ENCODE peak calls at places on chromosomes 6 and 20, in four cellular contexts. One of them, this sample, is unnamed.

GRCh38 chr6:163897669-163898068 is 483.2 kb downstream of the QKI start:
- DNase-seq in K562: no peak
- DNase-seq in IMR-90: no peak
- DNase-seq in GM12878: no peak
- DNase-seq in this sample: no peak

GRCh38 chr6:46129301-46129633 is 522 bp upstream of the ENPP4 start:
- DNase-seq in K562: no peak
- DNase-seq in IMR-90: no peak
- DNase-seq in GM12878: no peak
- DNase-seq in this sample: no peak

GRCh38 chr6:96862560-96862959 is 25.3 kb upstream of the GPR63 start:
- DNase-seq in K562: no peak
- DNase-seq in IMR-90: no peak
- DNase-seq in GM12878: peak; percentile 7
- DNase-seq in this sample: peak; percentile 19

GRCh38 chr20:63035284-63036185 is 28.8 kb upstream of the BHLHE23 start:
- DNase-seq in K562: no peak
- DNase-seq in IMR-90: no peak
- DNase-seq in GM12878: no peak
- DNase-seq in this sample: no peak

GRCh38 chr6:132365319-132365907 is 35.9 kb downstream of the MOXD1 start:
- DNase-seq in K562: no peak
- DNase-seq in IMR-90: no peak
- DNase-seq in GM12878: peak; percentile 81
- DNase-seq in this sample: no peak

GRCh38 chr6:33993091-33993490 is 152.8 kb downstream of the GRM4 start:
- DNase-seq in K562: no peak
- DNase-seq in IMR-90: no peak
- DNase-seq in GM12878: no peak
- DNase-seq in this sample: peak; percentile 11

GRCh38 chr6:157597461-157598312 is 216.7 kb downstream of the ZDHHC14 start:
- DNase-seq in K562: no peak
- DNase-seq in IMR-90: no peak
- DNase-seq in GM12878: no peak
- DNase-seq in this sample: peak; percentile 75

GRCh38 chr6:44219053-44219814 is 2.5 kb downstream of the MYMX start:
- DNase-seq in K562: peak; percentile 90
- DNase-seq in IMR-90: peak; percentile 55
- DNase-seq in GM12878: no peak
- DNase-seq in this sample: peak; percentile 92

GRCh38 chr20:8399963-8400362 is 267.9 kb downstream of the PLCB1 start:
- DNase-seq in K562: no peak
- DNase-seq in IMR-90: no peak
- DNase-seq in GM12878: peak; percentile 92
- DNase-seq in this sample: no peak

GRCh38 chr6:149212892-149213786 is 104.4 kb upstream of the TAB2 start:
- DNase-seq in K562: no peak
- DNase-seq in IMR-90: no peak
- DNase-seq in GM12878: no peak
- DNase-seq in this sample: no peak

GRCh38 chr20:6611911-6612614 is 155.4 kb upstream of the BMP2 start:
- DNase-seq in K562: no peak
- DNase-seq in IMR-90: no peak
- DNase-seq in GM12878: no peak
- DNase-seq in this sample: no peak

GRCh38 chr6:109373762-109374161 is 8.5 kb downstream of the CD164 start:
- DNase-seq in K562: no peak
- DNase-seq in IMR-90: no peak
- DNase-seq in GM12878: peak; percentile 89
- DNase-seq in this sample: no peak

GRCh38 chr6:13445005-13445743 is 42.2 kb downstream of the GFOD1 start:
- DNase-seq in K562: no peak
- DNase-seq in IMR-90: peak; percentile 64
- DNase-seq in GM12878: no peak
- DNase-seq in this sample: peak; percentile 71

GRCh38 chr6:110511401-110511800 is 35.0 kb upstream of the SLC22A16 start:
- DNase-seq in K562: no peak
- DNase-seq in IMR-90: no peak
- DNase-seq in GM12878: no peak
- DNase-seq in this sample: no peak

GRCh38 chr6:137399949-137400443 is 94.2 kb downstream of the OLIG3 start:
- DNase-seq in K562: no peak
- DNase-seq in IMR-90: no peak
- DNase-seq in GM12878: no peak
- DNase-seq in this sample: no peak

GRCh38 chr6:27630727-27631613 is 158.1 kb upstream of the ZNF184 start:
- DNase-seq in K562: peak; percentile 79
- DNase-seq in IMR-90: peak; percentile 47
- DNase-seq in GM12878: peak; percentile 49
- DNase-seq in this sample: peak; percentile 52

GRCh38 chr6:155967326-155967725 is 511.7 kb upstream of the NOX3 start:
- DNase-seq in K562: no peak
- DNase-seq in IMR-90: no peak
- DNase-seq in GM12878: no peak
- DNase-seq in this sample: no peak

GRCh38 chr6:163311830-163312229 is 102.7 kb upstream of the QKI start:
- DNase-seq in K562: no peak
- DNase-seq in IMR-90: no peak
- DNase-seq in GM12878: no peak
- DNase-seq in this sample: no peak

GRCh38 chr6:44036699-44037101 is 90.6 kb downstream of the MRPL14 start:
- DNase-seq in K562: no peak
- DNase-seq in IMR-90: no peak
- DNase-seq in GM12878: no peak
- DNase-seq in this sample: no peak

GRCh38 chr6:132598473-132598872 is 8.9 kb upstream of the TAAR5 start:
- DNase-seq in K562: peak; percentile 13
- DNase-seq in IMR-90: no peak
- DNase-seq in GM12878: no peak
- DNase-seq in this sample: peak; percentile 3

GRCh38 chr6:170231496-170232185 is 59.2 kb downstream of the DLL1 start:
- DNase-seq in K562: no peak
- DNase-seq in IMR-90: peak; percentile 6
- DNase-seq in GM12878: no peak
- DNase-seq in this sample: no peak

GRCh38 chr20:62222972-62223371 is 2.9 kb upstream of the HRH3 start:
- DNase-seq in K562: no peak
- DNase-seq in IMR-90: no peak
- DNase-seq in GM12878: no peak
- DNase-seq in this sample: no peak

GRCh38 chr6:164227952-164228522 is 813.5 kb downstream of the QKI start:
- DNase-seq in K562: no peak
- DNase-seq in IMR-90: no peak
- DNase-seq in GM12878: no peak
- DNase-seq in this sample: no peak

GRCh38 chr6:25193147-25193864 is 85.9 kb upstream of the CARMIL1 start:
- DNase-seq in K562: no peak
- DNase-seq in IMR-90: peak; percentile 95
- DNase-seq in GM12878: no peak
- DNase-seq in this sample: no peak
- TF ChIP-seq RFX5 in K562: no peak
- TF ChIP-seq RFX5 in IMR-90: no peak
- TF ChIP-seq RFX5 in GM12878: no peak
- TF ChIP-seq RFX5 in this sample: no peak

DNA sequence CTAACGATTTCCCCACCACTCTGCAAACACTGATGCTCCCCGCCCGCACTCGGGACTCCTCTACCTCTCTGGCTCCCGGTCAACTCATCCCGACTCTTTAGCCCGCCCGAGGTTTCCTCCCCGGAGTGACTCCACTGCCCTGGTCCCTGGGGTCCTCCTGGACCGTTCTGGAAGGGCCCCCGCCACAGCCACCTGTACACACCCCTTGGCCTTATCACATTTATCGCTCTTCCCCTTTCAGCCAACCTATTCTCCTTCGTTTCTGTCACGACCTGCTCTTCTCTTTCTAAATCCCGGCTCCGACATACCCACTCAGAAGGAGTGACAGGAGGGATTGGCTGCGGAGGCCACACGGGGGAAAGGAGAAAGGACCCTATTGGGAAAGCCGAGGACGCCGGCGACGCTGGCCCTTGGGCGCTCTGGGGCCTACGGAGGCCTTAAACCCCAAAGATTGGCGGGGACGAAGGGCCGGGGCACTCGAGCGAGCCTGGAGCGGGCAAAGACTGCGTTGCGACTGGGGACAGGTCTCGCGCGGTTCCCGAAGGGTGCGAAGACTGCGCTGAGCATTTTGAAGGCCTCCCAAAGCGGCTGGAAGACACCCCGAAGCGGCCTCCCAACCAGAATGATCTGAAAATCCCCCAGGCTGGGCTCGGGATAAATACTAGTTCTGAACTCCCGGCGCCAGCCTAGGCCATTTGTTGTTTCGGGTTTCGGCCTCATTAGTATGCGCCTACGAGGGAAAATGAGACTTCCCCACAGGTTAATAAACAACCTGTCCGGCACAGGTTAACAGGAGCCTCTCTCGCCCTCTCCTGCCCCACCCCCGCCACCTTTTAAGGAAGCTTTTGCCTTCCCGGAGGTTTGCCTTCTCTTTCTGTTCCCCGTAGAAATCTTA is 9.2 kb downstream of the SIM1 start:
- DNase-seq in K562: no peak
- DNase-seq in IMR-90: no peak
- DNase-seq in GM12878: no peak
- DNase-seq in this sample: no peak
- H3K4me3 ChIP-seq in K562: no peak overlapping the region
- H3K4me3 ChIP-seq in IMR-90: no peak overlapping the region
- H3K4me3 ChIP-seq in GM12878: no peak overlapping the region
- H3K4me3 ChIP-seq in this sample: no peak overlapping the region

GRCh38 chr6:39812853-39813533 is 20.8 kb downstream of the DAAM2 start:
- DNase-seq in K562: no peak
- DNase-seq in IMR-90: peak; percentile 68
- DNase-seq in GM12878: peak; percentile 36
- DNase-seq in this sample: no peak
- H3K4me1 ChIP-seq in K562: no peaks in the 10 kb centered on the region
- H3K4me1 ChIP-seq in IMR-90: peaks cover 16% of the 10 kb centered on the region
- H3K4me1 ChIP-seq in GM12878: peaks cover 3% of the 10 kb centered on the region
- H3K4me1 ChIP-seq in this sample: no peaks in the 10 kb centered on the region

DNA sequence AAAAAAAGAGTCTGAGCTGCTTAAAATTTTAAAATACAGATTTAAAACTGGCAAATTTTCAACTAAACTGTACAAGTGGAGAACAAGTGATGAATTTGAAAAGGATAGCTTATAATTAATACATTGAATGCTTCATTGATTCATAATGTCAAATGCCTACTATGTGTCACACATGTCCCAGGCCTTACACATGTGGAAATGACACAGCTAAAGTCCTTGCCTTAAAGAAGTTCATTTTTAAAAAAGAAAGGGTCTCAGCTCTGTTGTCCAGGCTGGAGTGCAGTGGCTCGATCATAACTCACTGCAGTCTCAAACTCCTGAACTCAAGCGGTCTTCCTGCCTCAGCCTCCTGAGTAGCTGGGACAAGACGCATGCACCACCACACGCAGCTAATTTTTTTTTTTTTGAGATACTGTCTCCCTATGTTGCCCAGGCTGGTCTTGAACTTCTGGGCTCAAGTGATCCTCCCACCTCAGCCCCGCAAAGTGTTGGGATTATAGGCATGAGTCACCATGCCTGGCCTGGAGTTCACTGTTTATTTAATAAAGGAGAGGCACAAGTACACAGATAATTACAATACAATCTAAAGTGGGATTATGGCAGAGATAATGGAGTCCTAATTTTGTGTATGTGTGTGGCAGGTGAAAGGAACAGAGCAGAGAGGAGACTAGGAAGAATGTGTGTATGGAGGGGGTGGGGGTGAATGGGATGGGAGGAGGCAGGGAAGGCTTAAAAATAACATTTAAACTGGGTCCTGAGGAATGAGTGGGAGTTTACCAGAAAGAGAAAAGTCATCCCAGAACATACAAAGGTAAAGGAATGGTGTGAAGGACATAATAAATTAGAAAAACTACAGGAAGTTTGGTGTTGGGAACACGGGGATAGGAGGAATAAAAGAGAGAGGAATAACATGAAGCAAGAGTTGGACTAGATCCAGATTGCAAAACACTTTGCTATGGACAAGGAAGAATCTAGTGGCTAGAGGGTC is 4.7 kb downstream of the NCOA5 start:
- DNase-seq in K562: no peak
- DNase-seq in IMR-90: peak; percentile 42
- DNase-seq in GM12878: no peak
- DNase-seq in this sample: no peak
- TF ChIP-seq RFX5 in K562: no peak
- TF ChIP-seq RFX5 in IMR-90: no peak
- TF ChIP-seq RFX5 in GM12878: no peak
- TF ChIP-seq RFX5 in this sample: no peak

GRCh38 chr20:59402697-59403096 is 102.3 kb downstream of the EDN3 start:
- DNase-seq in K562: no peak
- DNase-seq in IMR-90: no peak
- DNase-seq in GM12878: no peak
- DNase-seq in this sample: peak; percentile 41

GRCh38 chr20:59404749-59405148 is 104.3 kb downstream of the EDN3 start:
- DNase-seq in K562: no peak
- DNase-seq in IMR-90: no peak
- DNase-seq in GM12878: no peak
- DNase-seq in this sample: no peak

GRCh38 chr20:59405226-59405815 is 104.9 kb downstream of the EDN3 start:
- DNase-seq in K562: no peak
- DNase-seq in IMR-90: no peak
- DNase-seq in GM12878: no peak
- DNase-seq in this sample: no peak

GRCh38 chr20:59403261-59403961 is 103.0 kb downstream of the EDN3 start:
- DNase-seq in K562: peak; percentile 96
- DNase-seq in IMR-90: no peak
- DNase-seq in GM12878: no peak
- DNase-seq in this sample: peak; percentile 95

DNA sequence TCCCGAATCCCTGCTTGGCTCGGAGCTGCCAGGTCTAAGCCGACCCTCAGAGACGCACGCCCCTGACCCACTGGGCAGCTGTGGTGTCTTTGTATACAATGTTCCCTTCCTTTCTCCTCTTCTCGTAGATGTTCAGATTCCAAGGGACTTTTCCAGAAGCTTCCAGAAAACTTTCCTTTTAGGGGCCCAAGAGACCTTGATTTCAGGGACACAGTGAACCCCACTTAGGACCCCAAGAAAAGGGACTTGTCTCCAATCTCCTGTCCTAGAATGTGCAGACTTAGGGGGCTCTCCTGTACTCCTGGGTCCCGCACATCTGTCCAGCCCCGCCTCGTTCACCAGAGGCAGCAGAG is 103.5 kb downstream of the EDN3 start:
- DNase-seq in K562: no peak
- DNase-seq in IMR-90: no peak
- DNase-seq in GM12878: no peak
- DNase-seq in this sample: peak; percentile 37
- H3K4me3 ChIP-seq in K562: no peak overlapping the region
- H3K4me3 ChIP-seq in IMR-90: no peak overlapping the region
- H3K4me3 ChIP-seq in GM12878: no peak overlapping the region
- H3K4me3 ChIP-seq in this sample: peak overlapping the region; percentile 58

GRCh38 chr6:105882833-105883232 is 203.3 kb upstream of the PRDM1 start:
- DNase-seq in K562: no peak
- DNase-seq in IMR-90: peak; percentile 44
- DNase-seq in GM12878: no peak
- DNase-seq in this sample: no peak
- H3K4me1 ChIP-seq in K562: no peaks in the 10 kb centered on the region
- H3K4me1 ChIP-seq in IMR-90: peaks cover 6% of the 10 kb centered on the region
- H3K4me1 ChIP-seq in GM12878: peaks cover 4% of the 10 kb centered on the region
- H3K4me1 ChIP-seq in this sample: no peaks in the 10 kb centered on the region